ENCODE peak calls at places on chromosomes 1 and 21, in six cellular contexts. B, L, K, I, W and P are unnamed samples.

GRCh38 chr1:56310945-56311344 is 268.4 kb downstream of the PLPP3 start:
- DNase-seq in B (no peak), L (no peak), K (no peak), I (no peak), W (no peak), P (no peak)

GRCh38 chr1:201076036-201076435 is 36.2 kb downstream of the CACNA1S start:
- DNase-seq in B (no peak), L (no peak), K (no peak), I (no peak), W (no peak), P (no peak)

GRCh38 chr1:94514095-94514727 is 27.3 kb downstream of the F3 start:
- DNase-seq in B (no peak), L (peak; percentile 66), K (peak; percentile 61), I (peak; percentile 25), W (peak; percentile 45), P (peak; percentile 72)

GRCh38 chr1:21956720-21957552 is 19.8 kb upstream of the HSPG2 start:
- DNase-seq in B (no peak), L (no peak), K (peak; percentile 60), I (peak; percentile 5), W (peak; percentile 74), P (peak; percentile 29)

GRCh38 chr1:200359610-200360163 is 50.1 kb downstream of the ZNF281 start:
- DNase-seq in B (no peak), L (no peak), K (peak; percentile 82), I (no peak), W (no peak), P (no peak)

GRCh38 chr1:86650065-86650464 is 54.3 kb upstream of the SH3GLB1 start:
- DNase-seq in B (no peak), L (no peak), K (no peak), I (peak; percentile 7), W (peak; percentile 5), P (peak; percentile 42)

GRCh38 chr1:153355445-153356071 is 2.1 kb upstream of the S100A9 start:
- DNase-seq in B (peak; percentile 74), L (peak; percentile 59), K (peak; percentile 87), I (peak; percentile 52), W (peak; percentile 76), P (peak; percentile 90)

GRCh38 chr1:21931171-21932093 is 5.7 kb downstream of the HSPG2 start:
- DNase-seq in B (no peak), L (no peak), K (peak; percentile 96), I (no peak), W (peak; percentile 86), P (no peak)

GRCh38 chr1:23732363-23733224 is 10.7 kb upstream of the ELOA start:
- DNase-seq in B (no peak), L (no peak), K (peak; percentile 83), I (no peak), W (no peak), P (no peak)

GRCh38 chr1:218349365-218350021 is 4.4 kb downstream of the TGFB2 start:
- DNase-seq in B (no peak), L (no peak), K (no peak), I (no peak), W (no peak), P (no peak)

GRCh38 chr1:218348628-218349185 is 3.6 kb downstream of the TGFB2 start:
- DNase-seq in B (no peak), L (no peak), K (no peak), I (no peak), W (no peak), P (no peak)

GRCh38 chr1:218347316-218347712 is 2.2 kb downstream of the TGFB2 start:
- DNase-seq in B (no peak), L (peak; percentile 46), K (peak; percentile 43), I (no peak), W (peak; percentile 34), P (peak; percentile 79)

GRCh38 chr1:218346391-218347204 is 1.5 kb downstream of the TGFB2 start:
- DNase-seq in B (no peak), L (peak; percentile 43), K (peak; percentile 61), I (no peak), W (peak; percentile 20), P (peak; percentile 32)

DNA sequence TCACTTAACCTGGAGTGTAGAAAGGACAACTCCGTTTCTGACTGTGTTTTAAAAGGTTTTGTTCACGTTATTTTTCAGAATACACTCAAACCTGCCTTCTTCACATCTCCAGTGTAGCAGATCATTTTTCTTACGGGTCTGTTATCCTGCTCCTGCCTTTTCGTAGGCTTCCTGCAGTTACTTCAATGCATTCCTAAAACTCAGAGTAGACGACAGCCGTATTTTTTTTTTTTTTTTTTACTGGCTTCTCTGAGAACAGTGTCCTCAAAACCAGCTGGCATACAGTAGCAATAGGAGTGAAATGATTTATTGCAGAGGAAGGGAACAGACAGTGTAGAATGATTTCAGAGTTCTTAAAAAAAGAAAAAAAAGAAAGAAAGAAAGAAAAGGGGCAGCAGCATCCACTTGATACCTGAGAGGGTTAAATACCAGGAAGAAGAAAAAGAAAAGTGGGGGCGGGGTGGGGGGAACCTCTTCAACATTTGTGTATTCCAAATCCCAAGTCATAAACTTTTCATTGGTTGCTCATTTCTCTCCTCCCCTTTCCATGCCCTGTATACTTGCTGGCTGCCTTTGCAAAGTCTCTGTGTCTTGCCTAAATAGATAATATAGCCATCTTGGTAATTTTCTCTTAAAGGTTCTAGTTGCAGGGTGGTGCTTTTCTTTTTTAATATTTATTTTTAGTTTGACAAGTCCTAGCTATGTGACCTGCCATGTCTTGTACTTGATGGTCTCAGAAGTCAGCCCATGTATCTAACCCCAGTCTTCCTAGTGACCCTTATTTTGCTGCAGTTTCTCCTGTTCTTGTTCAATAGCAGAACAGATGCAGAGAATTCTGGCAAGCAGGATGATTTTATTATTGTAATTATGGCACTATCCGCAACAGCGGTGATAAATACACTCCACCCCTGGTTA is 2.8 kb downstream of the TGFB2 start:
- DNase-seq in B (no peak), L (no peak), K (peak; percentile 31), I (no peak), W (peak; percentile 72), P (peak; percentile 66)
- TF ChIP-seq EZH2phosphoT487 in B (no peak), L (no peak), K (no peak), I (peak; percentile 31), W (no peak), P (no peak)

GRCh38 chr1:239287296-239287695 is 99.1 kb upstream of the CHRM3 start:
- DNase-seq in B (no peak), L (peak; percentile 28), K (no peak), I (no peak), W (no peak), P (peak; percentile 62)
- H3K4me1 ChIP-seq in B (no peaks in the 10 kb centered on the region), L (peaks cover 6% of the 10 kb centered on the region), K (no peaks in the 10 kb centered on the region), I (no peaks in the 10 kb centered on the region), W (no peaks in the 10 kb centered on the region), P (peaks cover 25% of the 10 kb centered on the region)

DNA sequence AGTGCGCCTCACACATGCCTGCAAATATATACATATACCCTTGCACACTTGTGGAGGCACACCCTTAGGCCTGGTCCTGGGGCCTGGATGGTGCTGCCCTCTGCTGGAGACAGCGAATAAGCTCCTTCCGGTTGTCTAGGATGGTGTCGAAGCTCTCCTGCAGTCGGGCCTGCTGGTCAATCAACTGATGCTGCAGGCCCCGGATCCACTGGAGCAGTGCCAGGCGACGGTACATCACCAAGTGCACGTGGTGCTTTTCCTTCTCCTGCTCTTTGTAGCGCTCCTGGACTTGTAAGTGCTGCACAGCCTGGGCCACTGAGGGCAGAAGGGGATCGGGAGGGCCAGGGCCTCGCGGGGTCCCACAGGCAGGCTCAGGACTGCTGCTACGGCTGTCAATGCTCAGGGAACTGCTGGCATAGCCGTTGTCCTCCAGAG is 3.1 kb downstream of the C1orf216 start:
- DNase-seq in B (peak; percentile 80), L (peak; percentile 85), K (peak; percentile 77), I (peak; percentile 70), W (peak; percentile 83), P (peak; percentile 92)
- TF ChIP-seq EZH2phosphoT487 in B (no peak), L (no peak), K (no peak), I (no peak), W (no peak), P (no peak)

DNA sequence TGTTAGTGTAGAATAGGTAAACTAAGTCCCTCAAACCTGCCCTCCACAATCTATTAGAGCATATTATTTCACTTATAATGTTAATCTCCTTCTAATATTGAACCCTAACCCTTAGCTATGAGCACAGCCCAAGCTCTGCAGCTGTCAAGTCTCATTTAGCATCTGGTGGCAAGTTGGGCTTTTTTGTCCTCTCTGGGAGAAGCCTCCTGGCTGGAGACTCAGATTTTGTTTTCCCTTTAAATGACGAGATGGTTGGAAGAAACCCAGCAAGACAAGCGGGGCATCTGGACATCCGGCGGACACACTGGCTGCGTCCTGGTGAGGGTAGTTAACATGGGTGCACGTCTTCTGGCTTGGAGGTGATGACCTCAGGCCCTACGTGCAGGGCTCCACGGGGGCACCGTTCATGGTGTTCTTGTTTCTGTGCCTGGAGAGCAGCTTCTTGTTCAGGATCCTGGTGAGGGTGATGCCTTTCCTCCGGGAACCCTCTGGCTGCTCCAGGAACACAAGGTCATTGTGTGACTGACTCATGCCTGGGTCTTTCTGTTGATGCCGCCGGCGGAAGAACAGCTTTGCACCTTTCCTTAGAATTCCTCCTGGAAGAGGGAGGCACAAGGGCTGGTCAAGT is 9.7 kb upstream of the PRDM15 start:
- DNase-seq in B (no peak), L (no peak), K (no peak), I (no peak), W (no peak), P (no peak)
- H3K4me1 ChIP-seq in B (peaks cover 3% of the 10 kb centered on the region), L (no peaks in the 10 kb centered on the region), K (no peaks in the 10 kb centered on the region), I (peaks cover 23% of the 10 kb centered on the region), W (no peaks in the 10 kb centered on the region), P (no peaks in the 10 kb centered on the region)

GRCh38 chr1:42934541-42935312 is 23.9 kb downstream of the SLC2A1 start:
- DNase-seq in B (no peak), L (no peak), K (no peak), I (no peak), W (no peak), P (no peak)

GRCh38 chr1:42935971-42936308 is 22.7 kb downstream of the SLC2A1 start:
- DNase-seq in B (no peak), L (no peak), K (no peak), I (no peak), W (no peak), P (no peak)

GRCh38 chr1:42936309-42937078 is 22.2 kb downstream of the SLC2A1 start:
- DNase-seq in B (no peak), L (no peak), K (peak; percentile 92), I (peak; percentile 32), W (peak; percentile 85), P (no peak)

GRCh38 chr1:42934111-42934510 is 24.6 kb downstream of the SLC2A1 start:
- DNase-seq in B (no peak), L (no peak), K (no peak), I (no peak), W (no peak), P (no peak)

GRCh38 chr1:42935313-42935624 is 23.4 kb downstream of the SLC2A1 start:
- DNase-seq in B (peak; percentile 48), L (no peak), K (no peak), I (peak; percentile 50), W (no peak), P (no peak)
- TF ChIP-seq EZH2phosphoT487 in B (no peak), L (no peak), K (no peak), I (no peak), W (no peak), P (no peak)

DNA sequence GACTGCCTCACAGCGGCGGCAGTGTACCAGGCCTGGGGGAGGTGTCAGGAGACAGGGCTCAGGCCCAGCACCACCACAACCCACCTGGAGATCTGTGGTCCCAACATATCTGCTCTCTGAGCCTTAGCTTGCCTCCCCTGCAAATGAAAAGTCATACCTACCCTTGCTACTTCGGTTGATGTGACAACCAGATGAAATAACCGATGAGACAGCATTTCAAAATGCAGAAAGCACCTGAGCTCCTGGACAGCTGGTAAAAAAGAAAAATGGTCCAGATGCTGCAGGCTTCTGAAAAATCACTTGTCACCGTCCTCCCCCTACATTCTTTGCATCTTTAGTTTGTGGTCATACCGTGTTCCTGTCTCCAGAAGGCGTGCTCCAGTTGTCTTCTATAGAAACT is 52.0 kb upstream of the COA6 start:
- DNase-seq in B (no peak), L (no peak), K (no peak), I (peak; percentile 10), W (no peak), P (no peak)
- H3K4me1 ChIP-seq in B (no peaks in the 10 kb centered on the region), L (no peaks in the 10 kb centered on the region), K (no peaks in the 10 kb centered on the region), I (no peaks in the 10 kb centered on the region), W (no peaks in the 10 kb centered on the region), P (no peaks in the 10 kb centered on the region)

GRCh38 chr1:2257245-2257627 is 29.1 kb downstream of the SKI start:
- DNase-seq in B (no peak), L (peak; percentile 56), K (peak; percentile 58), I (no peak), W (no peak), P (peak; percentile 53)
- TF ChIP-seq EZH2phosphoT487 in B (no peak), L (no peak), K (no peak), I (no peak), W (no peak), P (no peak)